ENCODE peak calls at places on chromosome 4, in four cellular contexts. One of them, this sample, is unnamed.
A peak's percentile ranks its signal among the peaks of the same experiment; 100 is the strongest.

GRCh38 chr4:87068591-87069021 is 133.8 kb downstream of the AFF1 start:
- DNase-seq in amniotic stem cell: no peak
- DNase-seq in heart left ventricle: no peak
- DNase-seq in SW480: no peak
- DNase-seq in this sample: no peak

GRCh38 chr4:52750819-52751348 is 341 bp downstream of the ERVMER34-1 start:
- DNase-seq in amniotic stem cell: no peak
- DNase-seq in heart left ventricle: peak; percentile 40
- DNase-seq in SW480: peak; percentile 42
- DNase-seq in this sample: peak; percentile 16

GRCh38 chr4:56465599-56466295 is 1.7 kb upstream of the SRP72 start:
- DNase-seq in SW480: no peak
- DNase-seq in heart left ventricle: no peak
- DNase-seq in amniotic stem cell: no peak
- DNase-seq in this sample: no peak

GRCh38 chr4:73664470-73664869 is 44.2 kb upstream of the RASSF6 start:
- DNase-seq in heart left ventricle: no peak
- DNase-seq in SW480: no peak
- DNase-seq in amniotic stem cell: no peak
- DNase-seq in this sample: no peak

GRCh38 chr4:168480991-168481588 is 798 bp upstream of the DDX60L start:
- DNase-seq in amniotic stem cell: peak; percentile 62
- DNase-seq in SW480: peak; percentile 52
- DNase-seq in heart left ventricle: no peak
- DNase-seq in this sample: peak; percentile 70

GRCh38 chr4:141501395-141501794 is 135.0 kb upstream of the IL15 start:
- DNase-seq in amniotic stem cell: no peak
- DNase-seq in heart left ventricle: no peak
- DNase-seq in SW480: no peak
- DNase-seq in this sample: no peak

GRCh38 chr4:20319785-20320184 is 68.1 kb downstream of the SLIT2 start:
- DNase-seq in SW480: no peak
- DNase-seq in amniotic stem cell: no peak
- DNase-seq in heart left ventricle: no peak
- DNase-seq in this sample: no peak

GRCh38 chr4:95204873-95205272 is 343.9 kb downstream of the UNC5C start:
- DNase-seq in SW480: no peak
- DNase-seq in heart left ventricle: no peak
- DNase-seq in amniotic stem cell: no peak
- DNase-seq in this sample: peak; percentile 12

GRCh38 chr4:42425146-42426065 is 28.1 kb downstream of the SHISA3 start:
- DNase-seq in SW480: no peak
- DNase-seq in heart left ventricle: no peak
- DNase-seq in amniotic stem cell: no peak
- DNase-seq in this sample: no peak

GRCh38 chr4:12873351-12873750 is 610.8 kb downstream of the RAB28 start:
- DNase-seq in SW480: no peak
- DNase-seq in heart left ventricle: no peak
- DNase-seq in amniotic stem cell: no peak
- DNase-seq in this sample: no peak